ENCODE peak calls at places on chromosomes 13 and 19, in ten cellular contexts. One of them, this sample, is unnamed.

GRCh38 chr13:53012707-53013106 is 15.9 kb upstream of the OLFM4 start:
- DNase-seq in SHP77 treated with DMSO at 0.1 percent for 48 hours: no peak
- DNase-seq in EL: no peak
- DNase-seq in CD4-positive, alpha-beta T cell: no peak
- DNase-seq in iris pigment epithelial cell: no peak
- DNase-seq in fibroblast of gingiva: no peak
- DNase-seq in cardiac septum: no peak
- DNase-seq in ascending aorta: no peak
- DNase-seq in skeletal muscle cell: no peak
- DNase-seq in body of pancreas: no peak
- DNase-seq in this sample: no peak

GRCh38 chr19:18304194-18304495 is 18.7 kb downstream of the LSM4 start:
- DNase-seq in ascending aorta: no peak
- DNase-seq in CD4-positive, alpha-beta T cell: no peak
- DNase-seq in iris pigment epithelial cell: no peak
- DNase-seq in skeletal muscle cell: no peak
- DNase-seq in EL: no peak
- DNase-seq in fibroblast of gingiva: no peak
- DNase-seq in cardiac septum: no peak
- DNase-seq in SHP77 treated with DMSO at 0.1 percent for 48 hours: peak; percentile 41
- DNase-seq in body of pancreas: peak; percentile 30
- DNase-seq in this sample: no peak

GRCh38 chr19:51188227-51188559 is 36.7 kb upstream of the CD33 start:
- DNase-seq in body of pancreas: no peak
- DNase-seq in SHP77 treated with DMSO at 0.1 percent for 48 hours: no peak
- DNase-seq in CD4-positive, alpha-beta T cell: no peak
- DNase-seq in cardiac septum: no peak
- DNase-seq in ascending aorta: no peak
- DNase-seq in fibroblast of gingiva: no peak
- DNase-seq in iris pigment epithelial cell: no peak
- DNase-seq in EL: no peak
- DNase-seq in skeletal muscle cell: no peak
- DNase-seq in this sample: no peak

GRCh38 chr13:40200273-40200978 is 466.0 kb downstream of the FOXO1 start:
- DNase-seq in skeletal muscle cell: no peak
- DNase-seq in EL: no peak
- DNase-seq in CD4-positive, alpha-beta T cell: no peak
- DNase-seq in fibroblast of gingiva: no peak
- DNase-seq in ascending aorta: no peak
- DNase-seq in SHP77 treated with DMSO at 0.1 percent for 48 hours: no peak
- DNase-seq in iris pigment epithelial cell: no peak
- DNase-seq in cardiac septum: no peak
- DNase-seq in body of pancreas: no peak
- DNase-seq in this sample: no peak

GRCh38 chr19:45960595-45961235 is 12.9 kb downstream of the NOVA2 start:
- DNase-seq in CD4-positive, alpha-beta T cell: no peak
- DNase-seq in ascending aorta: no peak
- DNase-seq in SHP77 treated with DMSO at 0.1 percent for 48 hours: no peak
- DNase-seq in cardiac septum: no peak
- DNase-seq in iris pigment epithelial cell: no peak
- DNase-seq in skeletal muscle cell: no peak
- DNase-seq in EL: no peak
- DNase-seq in body of pancreas: peak; percentile 45
- DNase-seq in fibroblast of gingiva: no peak
- DNase-seq in this sample: no peak

GRCh38 chr13:20303636-20304035 is 71.5 kb upstream of the GJB6 start:
- DNase-seq in fibroblast of gingiva: no peak
- DNase-seq in SHP77 treated with DMSO at 0.1 percent for 48 hours: no peak
- DNase-seq in EL: peak; percentile 69
- DNase-seq in body of pancreas: no peak
- DNase-seq in skeletal muscle cell: no peak
- DNase-seq in ascending aorta: no peak
- DNase-seq in CD4-positive, alpha-beta T cell: no peak
- DNase-seq in cardiac septum: no peak
- DNase-seq in iris pigment epithelial cell: no peak
- DNase-seq in this sample: no peak

GRCh38 chr13:63297162-63297561 is 1881.5 kb upstream of the PCDH20 start:
- DNase-seq in CD4-positive, alpha-beta T cell: no peak
- DNase-seq in skeletal muscle cell: no peak
- DNase-seq in iris pigment epithelial cell: no peak
- DNase-seq in cardiac septum: no peak
- DNase-seq in EL: no peak
- DNase-seq in fibroblast of gingiva: no peak
- DNase-seq in ascending aorta: no peak
- DNase-seq in SHP77 treated with DMSO at 0.1 percent for 48 hours: no peak
- DNase-seq in body of pancreas: no peak
- DNase-seq in this sample: no peak

GRCh38 chr13:29428310-29428991 is 167.0 kb downstream of the SLC7A1 start:
- DNase-seq in cardiac septum: no peak
- DNase-seq in iris pigment epithelial cell: no peak
- DNase-seq in ascending aorta: no peak
- DNase-seq in SHP77 treated with DMSO at 0.1 percent for 48 hours: no peak
- DNase-seq in skeletal muscle cell: no peak
- DNase-seq in body of pancreas: peak; percentile 27
- DNase-seq in EL: peak; percentile 31
- DNase-seq in CD4-positive, alpha-beta T cell: no peak
- DNase-seq in fibroblast of gingiva: no peak
- DNase-seq in this sample: no peak

GRCh38 chr13:42925626-42926025 is 66.4 kb downstream of the EPSTI1 start:
- DNase-seq in skeletal muscle cell: no peak
- DNase-seq in cardiac septum: no peak
- DNase-seq in CD4-positive, alpha-beta T cell: no peak
- DNase-seq in EL: no peak
- DNase-seq in body of pancreas: no peak
- DNase-seq in ascending aorta: no peak
- DNase-seq in SHP77 treated with DMSO at 0.1 percent for 48 hours: no peak
- DNase-seq in fibroblast of gingiva: no peak
- DNase-seq in iris pigment epithelial cell: peak; percentile 20
- DNase-seq in this sample: no peak

GRCh38 chr13:30091035-30091434 is 216.3 kb downstream of the KATNAL1 start:
- DNase-seq in cardiac septum: peak; percentile 29
- DNase-seq in EL: no peak
- DNase-seq in body of pancreas: no peak
- DNase-seq in fibroblast of gingiva: no peak
- DNase-seq in iris pigment epithelial cell: no peak
- DNase-seq in ascending aorta: no peak
- DNase-seq in SHP77 treated with DMSO at 0.1 percent for 48 hours: no peak
- DNase-seq in CD4-positive, alpha-beta T cell: no peak
- DNase-seq in skeletal muscle cell: no peak
- DNase-seq in this sample: no peak

GRCh38 chr19:54662730-54663129 is at the start of gene LILRB4:
- DNase-seq in SHP77 treated with DMSO at 0.1 percent for 48 hours: no peak
- DNase-seq in fibroblast of gingiva: no peak
- DNase-seq in CD4-positive, alpha-beta T cell: no peak
- DNase-seq in ascending aorta: no peak
- DNase-seq in iris pigment epithelial cell: no peak
- DNase-seq in body of pancreas: no peak
- DNase-seq in EL: no peak
- DNase-seq in cardiac septum: no peak
- DNase-seq in skeletal muscle cell: no peak
- DNase-seq in this sample: peak; percentile 17

GRCh38 chr19:33771308-33772101 is 25.2 kb upstream of the KCTD15 start:
- DNase-seq in EL: peak; percentile 57
- DNase-seq in cardiac septum: no peak
- DNase-seq in body of pancreas: peak; percentile 81
- DNase-seq in CD4-positive, alpha-beta T cell: peak; percentile 50
- DNase-seq in iris pigment epithelial cell: peak; percentile 50
- DNase-seq in SHP77 treated with DMSO at 0.1 percent for 48 hours: peak; percentile 47
- DNase-seq in ascending aorta: no peak
- DNase-seq in skeletal muscle cell: no peak
- DNase-seq in fibroblast of gingiva: peak; percentile 43
- DNase-seq in this sample: no peak

GRCh38 chr19:53290758-53291549 is 23.4 kb upstream of the VN1R4 start:
- DNase-seq in ascending aorta: no peak
- DNase-seq in CD4-positive, alpha-beta T cell: no peak
- DNase-seq in iris pigment epithelial cell: no peak
- DNase-seq in body of pancreas: no peak
- DNase-seq in EL: no peak
- DNase-seq in skeletal muscle cell: no peak
- DNase-seq in fibroblast of gingiva: no peak
- DNase-seq in cardiac septum: no peak
- DNase-seq in SHP77 treated with DMSO at 0.1 percent for 48 hours: no peak
- DNase-seq in this sample: no peak

This sample was measured in gastrocnemius medialis.